ENCODE peak calls at places on chromosomes 3 and 15, in six cellular contexts. One of them, this sample, is unnamed.
A peak's percentile ranks its signal among the peaks of the same experiment; 100 is the strongest.

GRCh38 chr3:51391075-51391565 is at the start of gene RBM15B:
- DNase-seq in upper lobe of right lung: peak; percentile 99
- DNase-seq in GM04504: peak; percentile 93
- DNase-seq in stimulated activated CD4-positive, alpha-beta T cell treated with anti-CD3 and anti-CD28 coated beads, Interleukin-12 subunit alpha, Interleukin-12 subunit beta, amount 100 ng/mL, for 4 hours: peak; percentile 96
- DNase-seq in uterus: peak; percentile 96
- DNase-seq in choroid plexus epithelial cell: peak; percentile 98
- DNase-seq in this sample: peak; percentile 99

GRCh38 chr3:17505856-17506255 is 236.6 kb downstream of the TBC1D5 start:
- DNase-seq in upper lobe of right lung: no peak
- DNase-seq in GM04504: no peak
- DNase-seq in stimulated activated CD4-positive, alpha-beta T cell treated with anti-CD3 and anti-CD28 coated beads, Interleukin-12 subunit alpha, Interleukin-12 subunit beta, amount 100 ng/mL, for 4 hours: no peak
- DNase-seq in uterus: no peak
- DNase-seq in choroid plexus epithelial cell: peak; percentile 57
- DNase-seq in this sample: peak; percentile 25

GRCh38 chr15:84831028-84831427 is 13.9 kb downstream of the ALPK3 start:
- DNase-seq in upper lobe of right lung: no peak
- DNase-seq in GM04504: no peak
- DNase-seq in stimulated activated CD4-positive, alpha-beta T cell treated with anti-CD3 and anti-CD28 coated beads, Interleukin-12 subunit alpha, Interleukin-12 subunit beta, amount 100 ng/mL, for 4 hours: no peak
- DNase-seq in uterus: no peak
- DNase-seq in choroid plexus epithelial cell: peak; percentile 29
- DNase-seq in this sample: no peak

GRCh38 chr3:50626406-50626805 is 9.5 kb downstream of the MAPKAPK3 start:
- DNase-seq in upper lobe of right lung: no peak
- DNase-seq in GM04504: no peak
- DNase-seq in stimulated activated CD4-positive, alpha-beta T cell treated with anti-CD3 and anti-CD28 coated beads, Interleukin-12 subunit alpha, Interleukin-12 subunit beta, amount 100 ng/mL, for 4 hours: no peak
- DNase-seq in uterus: no peak
- DNase-seq in choroid plexus epithelial cell: no peak
- DNase-seq in this sample: no peak

GRCh38 chr3:117706037-117706436 is 996.5 kb downstream of the TUSC7 start:
- DNase-seq in upper lobe of right lung: no peak
- DNase-seq in GM04504: peak; percentile 88
- DNase-seq in stimulated activated CD4-positive, alpha-beta T cell treated with anti-CD3 and anti-CD28 coated beads, Interleukin-12 subunit alpha, Interleukin-12 subunit beta, amount 100 ng/mL, for 4 hours: no peak
- DNase-seq in uterus: no peak
- DNase-seq in choroid plexus epithelial cell: peak; percentile 83
- DNase-seq in this sample: peak; percentile 63

GRCh38 chr3:182739619-182740018 is 53.7 kb upstream of the ATP11B start:
- DNase-seq in upper lobe of right lung: no peak
- DNase-seq in GM04504: no peak
- DNase-seq in stimulated activated CD4-positive, alpha-beta T cell treated with anti-CD3 and anti-CD28 coated beads, Interleukin-12 subunit alpha, Interleukin-12 subunit beta, amount 100 ng/mL, for 4 hours: no peak
- DNase-seq in uterus: no peak
- DNase-seq in choroid plexus epithelial cell: peak; percentile 89
- DNase-seq in this sample: no peak

GRCh38 chr3:127597020-127597771 is 1.0 kb upstream of the MCM2 start:
- DNase-seq in upper lobe of right lung: no peak
- DNase-seq in GM04504: no peak
- DNase-seq in stimulated activated CD4-positive, alpha-beta T cell treated with anti-CD3 and anti-CD28 coated beads, Interleukin-12 subunit alpha, Interleukin-12 subunit beta, amount 100 ng/mL, for 4 hours: no peak
- DNase-seq in uterus: no peak
- DNase-seq in choroid plexus epithelial cell: no peak
- DNase-seq in this sample: no peak

GRCh38 chr3:32910954-32911353 is 40.5 kb upstream of the CCR4 start:
- DNase-seq in upper lobe of right lung: no peak
- DNase-seq in GM04504: no peak
- DNase-seq in stimulated activated CD4-positive, alpha-beta T cell treated with anti-CD3 and anti-CD28 coated beads, Interleukin-12 subunit alpha, Interleukin-12 subunit beta, amount 100 ng/mL, for 4 hours: no peak
- DNase-seq in uterus: no peak
- DNase-seq in choroid plexus epithelial cell: peak; percentile 65
- DNase-seq in this sample: no peak

GRCh38 chr3:50806806-50807205 is 132.1 kb downstream of the DOCK3 start:
- DNase-seq in upper lobe of right lung: no peak
- DNase-seq in GM04504: no peak
- DNase-seq in stimulated activated CD4-positive, alpha-beta T cell treated with anti-CD3 and anti-CD28 coated beads, Interleukin-12 subunit alpha, Interleukin-12 subunit beta, amount 100 ng/mL, for 4 hours: no peak
- DNase-seq in uterus: no peak
- DNase-seq in choroid plexus epithelial cell: no peak
- DNase-seq in this sample: peak; percentile 53

GRCh38 chr15:65400760-65401606 is 21.8 kb downstream of the IGDCC4 start:
- DNase-seq in upper lobe of right lung: peak; percentile 77
- DNase-seq in GM04504: no peak
- DNase-seq in stimulated activated CD4-positive, alpha-beta T cell treated with anti-CD3 and anti-CD28 coated beads, Interleukin-12 subunit alpha, Interleukin-12 subunit beta, amount 100 ng/mL, for 4 hours: peak; percentile 48
- DNase-seq in uterus: peak; percentile 43
- DNase-seq in choroid plexus epithelial cell: peak; percentile 92
- DNase-seq in this sample: peak; percentile 89

GRCh38 chr15:79680721-79681120 is 216.1 kb downstream of the MTHFS start:
- DNase-seq in upper lobe of right lung: no peak
- DNase-seq in GM04504: peak; percentile 51
- DNase-seq in stimulated activated CD4-positive, alpha-beta T cell treated with anti-CD3 and anti-CD28 coated beads, Interleukin-12 subunit alpha, Interleukin-12 subunit beta, amount 100 ng/mL, for 4 hours: no peak
- DNase-seq in uterus: no peak
- DNase-seq in choroid plexus epithelial cell: peak; percentile 80
- DNase-seq in this sample: peak; percentile 71

GRCh38 chr3:127360647-127361046 is 72.8 kb upstream of the PRR20G start:
- DNase-seq in upper lobe of right lung: peak; percentile 41
- DNase-seq in GM04504: no peak
- DNase-seq in stimulated activated CD4-positive, alpha-beta T cell treated with anti-CD3 and anti-CD28 coated beads, Interleukin-12 subunit alpha, Interleukin-12 subunit beta, amount 100 ng/mL, for 4 hours: no peak
- DNase-seq in uterus: no peak
- DNase-seq in choroid plexus epithelial cell: no peak
- DNase-seq in this sample: no peak

GRCh38 chr3:197505796-197506553 is 49.8 kb downstream of the BDH1 start:
- DNase-seq in upper lobe of right lung: peak; percentile 78
- DNase-seq in GM04504: no peak
- DNase-seq in stimulated activated CD4-positive, alpha-beta T cell treated with anti-CD3 and anti-CD28 coated beads, Interleukin-12 subunit alpha, Interleukin-12 subunit beta, amount 100 ng/mL, for 4 hours: no peak
- DNase-seq in uterus: no peak
- DNase-seq in choroid plexus epithelial cell: no peak
- DNase-seq in this sample: no peak

GRCh38 chr3:173889522-173890055 is 492.0 kb downstream of the NLGN1 start:
- DNase-seq in upper lobe of right lung: no peak
- DNase-seq in GM04504: no peak
- DNase-seq in stimulated activated CD4-positive, alpha-beta T cell treated with anti-CD3 and anti-CD28 coated beads, Interleukin-12 subunit alpha, Interleukin-12 subunit beta, amount 100 ng/mL, for 4 hours: no peak
- DNase-seq in uterus: no peak
- DNase-seq in choroid plexus epithelial cell: no peak
- DNase-seq in this sample: no peak

GRCh38 chr3:100210777-100211145 is 50.0 kb upstream of the TBC1D23 start:
- DNase-seq in upper lobe of right lung: no peak
- DNase-seq in GM04504: peak; percentile 85
- DNase-seq in stimulated activated CD4-positive, alpha-beta T cell treated with anti-CD3 and anti-CD28 coated beads, Interleukin-12 subunit alpha, Interleukin-12 subunit beta, amount 100 ng/mL, for 4 hours: no peak
- DNase-seq in uterus: no peak
- DNase-seq in choroid plexus epithelial cell: peak; percentile 91
- DNase-seq in this sample: peak; percentile 89

GRCh38 chr3:177977381-177978158 is 558.7 kb upstream of the KCNMB2 start:
- DNase-seq in upper lobe of right lung: no peak
- DNase-seq in GM04504: no peak
- DNase-seq in stimulated activated CD4-positive, alpha-beta T cell treated with anti-CD3 and anti-CD28 coated beads, Interleukin-12 subunit alpha, Interleukin-12 subunit beta, amount 100 ng/mL, for 4 hours: no peak
- DNase-seq in uterus: no peak
- DNase-seq in choroid plexus epithelial cell: peak; percentile 94
- DNase-seq in this sample: peak; percentile 66

GRCh38 chr3:152192050-152192449 is 76.7 kb upstream of the MBNL1 start:
- DNase-seq in upper lobe of right lung: no peak
- DNase-seq in GM04504: no peak
- DNase-seq in stimulated activated CD4-positive, alpha-beta T cell treated with anti-CD3 and anti-CD28 coated beads, Interleukin-12 subunit alpha, Interleukin-12 subunit beta, amount 100 ng/mL, for 4 hours: no peak
- DNase-seq in uterus: no peak
- DNase-seq in choroid plexus epithelial cell: no peak
- DNase-seq in this sample: no peak

GRCh38 chr3:103421460-103421859 is 986.6 kb downstream of the ZPLD1 start:
- DNase-seq in upper lobe of right lung: no peak
- DNase-seq in GM04504: no peak
- DNase-seq in stimulated activated CD4-positive, alpha-beta T cell treated with anti-CD3 and anti-CD28 coated beads, Interleukin-12 subunit alpha, Interleukin-12 subunit beta, amount 100 ng/mL, for 4 hours: no peak
- DNase-seq in uterus: no peak
- DNase-seq in choroid plexus epithelial cell: no peak
- DNase-seq in this sample: no peak

GRCh38 chr3:116161570-116162290 is 283.6 kb downstream of the LSAMP start:
- DNase-seq in upper lobe of right lung: no peak
- DNase-seq in GM04504: no peak
- DNase-seq in stimulated activated CD4-positive, alpha-beta T cell treated with anti-CD3 and anti-CD28 coated beads, Interleukin-12 subunit alpha, Interleukin-12 subunit beta, amount 100 ng/mL, for 4 hours: no peak
- DNase-seq in uterus: no peak
- DNase-seq in choroid plexus epithelial cell: no peak
- DNase-seq in this sample: no peak

GRCh38 chr3:143066033-143066432 is 53.5 kb upstream of the CHST2 start:
- DNase-seq in upper lobe of right lung: no peak
- DNase-seq in GM04504: no peak
- DNase-seq in stimulated activated CD4-positive, alpha-beta T cell treated with anti-CD3 and anti-CD28 coated beads, Interleukin-12 subunit alpha, Interleukin-12 subunit beta, amount 100 ng/mL, for 4 hours: no peak
- DNase-seq in uterus: no peak
- DNase-seq in choroid plexus epithelial cell: no peak
- DNase-seq in this sample: no peak

GRCh38 chr15:81194723-81195122 is 2.0 kb upstream of the IL16 start:
- DNase-seq in upper lobe of right lung: no peak
- DNase-seq in GM04504: no peak
- DNase-seq in stimulated activated CD4-positive, alpha-beta T cell treated with anti-CD3 and anti-CD28 coated beads, Interleukin-12 subunit alpha, Interleukin-12 subunit beta, amount 100 ng/mL, for 4 hours: no peak
- DNase-seq in uterus: no peak
- DNase-seq in choroid plexus epithelial cell: peak; percentile 5
- DNase-seq in this sample: no peak

GRCh38 chr3:39278616-39278935 is 1.3 kb downstream of the CX3CR1 start:
- DNase-seq in upper lobe of right lung: no peak
- DNase-seq in GM04504: no peak
- DNase-seq in stimulated activated CD4-positive, alpha-beta T cell treated with anti-CD3 and anti-CD28 coated beads, Interleukin-12 subunit alpha, Interleukin-12 subunit beta, amount 100 ng/mL, for 4 hours: no peak
- DNase-seq in uterus: no peak
- DNase-seq in choroid plexus epithelial cell: no peak
- DNase-seq in this sample: no peak

GRCh38 chr3:10417849-10418248 is 87.5 kb downstream of the ATP2B2 start:
- DNase-seq in upper lobe of right lung: no peak
- DNase-seq in GM04504: no peak
- DNase-seq in stimulated activated CD4-positive, alpha-beta T cell treated with anti-CD3 and anti-CD28 coated beads, Interleukin-12 subunit alpha, Interleukin-12 subunit beta, amount 100 ng/mL, for 4 hours: no peak
- DNase-seq in uterus: no peak
- DNase-seq in choroid plexus epithelial cell: peak; percentile 44
- DNase-seq in this sample: no peak

GRCh38 chr3:46970391-46971091 is 6.0 kb downstream of the CCDC12 start:
- DNase-seq in upper lobe of right lung: peak; percentile 74
- DNase-seq in GM04504: peak; percentile 20
- DNase-seq in stimulated activated CD4-positive, alpha-beta T cell treated with anti-CD3 and anti-CD28 coated beads, Interleukin-12 subunit alpha, Interleukin-12 subunit beta, amount 100 ng/mL, for 4 hours: no peak
- DNase-seq in uterus: no peak
- DNase-seq in choroid plexus epithelial cell: no peak
- DNase-seq in this sample: no peak

GRCh38 chr3:37227870-37228549 is 53.6 kb upstream of the LRRFIP2 start:
- DNase-seq in upper lobe of right lung: no peak
- DNase-seq in GM04504: no peak
- DNase-seq in stimulated activated CD4-positive, alpha-beta T cell treated with anti-CD3 and anti-CD28 coated beads, Interleukin-12 subunit alpha, Interleukin-12 subunit beta, amount 100 ng/mL, for 4 hours: no peak
- DNase-seq in uterus: no peak
- DNase-seq in choroid plexus epithelial cell: no peak
- DNase-seq in this sample: no peak

GRCh38 chr3:57150097-57150496 is 15.1 kb downstream of the IL17RD start:
- DNase-seq in upper lobe of right lung: no peak
- DNase-seq in GM04504: no peak
- DNase-seq in stimulated activated CD4-positive, alpha-beta T cell treated with anti-CD3 and anti-CD28 coated beads, Interleukin-12 subunit alpha, Interleukin-12 subunit beta, amount 100 ng/mL, for 4 hours: no peak
- DNase-seq in uterus: no peak
- DNase-seq in choroid plexus epithelial cell: no peak
- DNase-seq in this sample: peak; percentile 70

GRCh38 chr3:125916376-125916978 is 52.5 kb upstream of the ROPN1B start:
- DNase-seq in upper lobe of right lung: no peak
- DNase-seq in GM04504: peak; percentile 87
- DNase-seq in stimulated activated CD4-positive, alpha-beta T cell treated with anti-CD3 and anti-CD28 coated beads, Interleukin-12 subunit alpha, Interleukin-12 subunit beta, amount 100 ng/mL, for 4 hours: peak; percentile 93
- DNase-seq in uterus: no peak
- DNase-seq in choroid plexus epithelial cell: peak; percentile 97
- DNase-seq in this sample: peak; percentile 97

GRCh38 chr3:81602781-81603180 is 158.7 kb downstream of the GBE1 start:
- DNase-seq in upper lobe of right lung: no peak
- DNase-seq in GM04504: no peak
- DNase-seq in stimulated activated CD4-positive, alpha-beta T cell treated with anti-CD3 and anti-CD28 coated beads, Interleukin-12 subunit alpha, Interleukin-12 subunit beta, amount 100 ng/mL, for 4 hours: no peak
- DNase-seq in uterus: no peak
- DNase-seq in choroid plexus epithelial cell: peak; percentile 29
- DNase-seq in this sample: peak; percentile 11

GRCh38 chr3:127735767-127736693 is 63.3 kb downstream of the ABTB1 start:
- DNase-seq in upper lobe of right lung: no peak
- DNase-seq in GM04504: peak; percentile 64
- DNase-seq in stimulated activated CD4-positive, alpha-beta T cell treated with anti-CD3 and anti-CD28 coated beads, Interleukin-12 subunit alpha, Interleukin-12 subunit beta, amount 100 ng/mL, for 4 hours: no peak
- DNase-seq in uterus: no peak
- DNase-seq in choroid plexus epithelial cell: peak; percentile 82
- DNase-seq in this sample: peak; percentile 84

GRCh38 chr3:141330235-141330634 is 38.1 kb upstream of the ZBTB38 start:
- DNase-seq in upper lobe of right lung: no peak
- DNase-seq in GM04504: no peak
- DNase-seq in stimulated activated CD4-positive, alpha-beta T cell treated with anti-CD3 and anti-CD28 coated beads, Interleukin-12 subunit alpha, Interleukin-12 subunit beta, amount 100 ng/mL, for 4 hours: no peak
- DNase-seq in uterus: no peak
- DNase-seq in choroid plexus epithelial cell: no peak
- DNase-seq in this sample: no peak

GRCh38 chr15:69225355-69226027 is 65.1 kb downstream of the GLCE start:
- DNase-seq in upper lobe of right lung: no peak
- DNase-seq in GM04504: no peak
- DNase-seq in stimulated activated CD4-positive, alpha-beta T cell treated with anti-CD3 and anti-CD28 coated beads, Interleukin-12 subunit alpha, Interleukin-12 subunit beta, amount 100 ng/mL, for 4 hours: no peak
- DNase-seq in uterus: no peak
- DNase-seq in choroid plexus epithelial cell: peak; percentile 80
- DNase-seq in this sample: peak; percentile 20

GRCh38 chr15:68408526-68408925 is 23.4 kb downstream of the ITGA11 start:
- DNase-seq in upper lobe of right lung: peak; percentile 20
- DNase-seq in GM04504: no peak
- DNase-seq in stimulated activated CD4-positive, alpha-beta T cell treated with anti-CD3 and anti-CD28 coated beads, Interleukin-12 subunit alpha, Interleukin-12 subunit beta, amount 100 ng/mL, for 4 hours: no peak
- DNase-seq in uterus: peak; percentile 18
- DNase-seq in choroid plexus epithelial cell: no peak
- DNase-seq in this sample: no peak